ENCODE peak calls at places on chromosomes 6 and 20, in six cellular contexts. A is NCI-H774; J is NCI-H510A; K is effector memory CD4-positive, alpha-beta T cell; H is CD8-positive, alpha-beta T cell; S is HEK293T. T is an unnamed sample.

GRCh38 chr6:143940011-143940597 is 68.0 kb downstream of the PLAGL1 start:
- DNase-seq in K (peak), H (peak), S (peak), J (no peak), A (no peak), T (no peak)

GRCh38 chr20:22717466-22717865 is 133.1 kb upstream of the FOXA2 start:
- DNase-seq in K (no peak), J (no peak), A (no peak), H (no peak), S (no peak), T (no peak)

GRCh38 chr6:127582777-127583462 is 5.9 kb downstream of the C6orf58 start:
- DNase-seq in S (no peak), K (no peak), J (no peak), H (no peak), A (no peak), T (no peak)

GRCh38 chr6:88749849-88750248 is 213.6 kb downstream of the RNGTT start:
- DNase-seq in J (no peak), S (no peak), K (no peak), H (no peak), A (no peak), T (no peak)

GRCh38 chr20:57479196-57479595 is 45.7 kb downstream of the CTCFL start:
- DNase-seq in J (no peak), K (no peak), S (no peak), A (no peak), H (no peak), T (no peak)

GRCh38 chr20:10291564-10292240 is 73.1 kb downstream of the SNAP25 start:
- DNase-seq in H (no peak), K (no peak), A (no peak), S (no peak), J (no peak), T (no peak)

GRCh38 chr6:110523461-110524021 is 47.1 kb upstream of the SLC22A16 start:
- DNase-seq in K (no peak), H (no peak), S (no peak), A (no peak), J (no peak), T (no peak)

GRCh38 chr6:151340206-151340978 is 51.0 kb downstream of the ZBTB2 start:
- DNase-seq in S (no peak), J (no peak), A (no peak), H (no peak), K (no peak), T (no peak)

GRCh38 chr6:106181664-106182418 is 95.7 kb downstream of the PRDM1 start:
- DNase-seq in H (no peak), S (no peak), K (no peak), A (no peak), J (no peak), T (no peak)

GRCh38 chr20:17808357-17808756 is 108.6 kb downstream of the BANF2 start:
- DNase-seq in K (no peak), A (no peak), H (no peak), J (no peak), S (no peak), T (no peak)

GRCh38 chr6:74075323-74075722 is 379.3 kb downstream of the CD109 start:
- DNase-seq in J (no peak), A (no peak), S (no peak), H (no peak), K (no peak), T (no peak)

GRCh38 chr6:131980791-131981623 is 29.8 kb upstream of the CCN2 start:
- DNase-seq in A (no peak), S (no peak), H (no peak), K (no peak), J (no peak), T (no peak)

GRCh38 chr6:53879608-53880007 is 84.8 kb downstream of the LRRC1 start:
- DNase-seq in K (no peak), H (no peak), A (no peak), S (no peak), J (no peak), T (no peak)